ENCODE peak calls at places on chromosomes 11 and 22, in nine cellular contexts. G is GM23248, M is heart left ventricle, T is H7, U is SJSA1, F is tibial nerve, S is right atrium auricular region, Z is Caco-2, B is heart right ventricle. C is an unnamed sample.

GRCh38 chr22:48084749-48085090 is 1322.3 kb downstream of the TBC1D22A start:
- DNase-seq in G (no peak), M (no peak), T (no peak), U (no peak), F (no peak), S (no peak), Z (no peak), B (no peak), C (no peak)

GRCh38 chr11:70948416-70948815 is 304.0 kb downstream of the SHANK2 start:
- DNase-seq in G (no peak), M (no peak), T (no peak), U (no peak), F (no peak), S (no peak), Z (no peak), B (no peak), C (no peak)

GRCh38 chr11:111730871-111731591 is 35.2 kb downstream of the PPP2R1B start:
- DNase-seq in G (peak; percentile 51), M (no peak), T (no peak), U (no peak), F (no peak), S (no peak), Z (no peak), B (peak; percentile 59), C (peak; percentile 65)

GRCh38 chr11:12318791-12319733 is 58.3 kb upstream of the PARVA start:
- DNase-seq in G (peak; percentile 91), M (no peak), T (peak; percentile 31), U (peak; percentile 49), F (no peak), S (no peak), Z (no peak), B (no peak), C (no peak)

GRCh38 chr11:45182902-45183301 is 36.5 kb downstream of the PRDM11 start:
- DNase-seq in G (peak; percentile 63), M (peak; percentile 33), T (peak; percentile 78), U (peak; percentile 24), F (no peak), S (no peak), Z (peak; percentile 35), B (no peak), C (no peak)

GRCh38 chr11:114232400-114233070 is 63.7 kb upstream of the NNMT start:
- DNase-seq in G (no peak), M (no peak), T (peak; percentile 93), U (no peak), F (no peak), S (no peak), Z (no peak), B (no peak), C (no peak)

GRCh38 chr22:19134874-19135273 is 3.8 kb downstream of the TSSK2 start:
- DNase-seq in G (no peak), M (no peak), T (no peak), U (no peak), F (no peak), S (no peak), Z (no peak), B (no peak), C (no peak)

GRCh38 chr11:811446-812245 is 1.9 kb downstream of the RPLP2 start:
- DNase-seq in G (peak; percentile 57), M (no peak), T (no peak), U (no peak), F (no peak), S (no peak), Z (no peak), B (no peak), C (no peak)

GRCh38 chr11:74683279-74683871 is 47.9 kb downstream of the CHRDL2 start:
- DNase-seq in G (peak; percentile 70), M (no peak), T (peak; percentile 89), U (no peak), F (no peak), S (no peak), Z (no peak), B (peak; percentile 46), C (no peak)

GRCh38 chr11:74685338-74685737 is 45.9 kb downstream of the CHRDL2 start:
- DNase-seq in G (no peak), M (no peak), T (no peak), U (no peak), F (no peak), S (no peak), Z (no peak), B (no peak), C (no peak)

GRCh38 chr11:74682731-74683278 is 48.4 kb downstream of the CHRDL2 start:
- DNase-seq in G (no peak), M (no peak), T (peak; percentile 61), U (no peak), F (no peak), S (peak; percentile 52), Z (no peak), B (no peak), C (no peak)

GRCh38 chr11:74684661-74685060 is 46.6 kb downstream of the CHRDL2 start:
- DNase-seq in G (no peak), M (no peak), T (peak; percentile 10), U (no peak), F (no peak), S (no peak), Z (no peak), B (no peak), C (no peak)

DNA sequence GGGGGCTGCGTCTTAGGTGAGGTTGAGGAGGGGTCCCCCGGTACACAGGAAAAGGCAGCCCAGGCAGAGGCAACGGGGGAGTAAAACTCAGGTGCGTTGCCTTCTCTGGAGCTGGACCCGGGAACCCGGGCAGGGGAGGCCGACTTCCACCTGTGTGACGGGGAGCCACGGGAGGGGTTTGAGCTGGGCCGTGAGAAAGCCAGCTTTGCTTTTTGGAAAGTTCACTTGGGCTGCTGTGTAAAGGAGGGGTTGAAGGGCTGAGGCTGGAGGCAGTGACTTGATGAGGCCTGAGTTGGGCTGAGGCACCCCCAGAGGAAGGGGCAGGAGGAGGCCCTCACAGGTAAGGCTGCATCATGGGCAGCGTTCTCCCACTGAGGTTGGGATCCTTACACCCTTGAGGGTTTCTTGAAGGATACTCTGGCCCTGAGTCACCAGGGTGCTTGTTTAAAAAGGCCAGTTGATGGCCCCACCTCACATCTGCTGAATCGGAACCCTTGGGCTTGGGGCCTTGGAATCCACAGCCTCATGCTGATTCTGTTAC is 47.2 kb downstream of the CHRDL2 start:
- DNase-seq in G (peak; percentile 58), M (no peak), T (peak; percentile 66), U (no peak), F (no peak), S (no peak), Z (no peak), B (no peak), C (no peak)
- H3K4me3 ChIP-seq in G (peak overlapping the region; percentile 67), M (peak overlapping the region; percentile 26), T (no peak overlapping the region), U (no peak overlapping the region), F (no peak overlapping the region), S (no peak overlapping the region), Z (no peak overlapping the region), B (peak overlapping the region; percentile 44), C (no peak overlapping the region)

DNA sequence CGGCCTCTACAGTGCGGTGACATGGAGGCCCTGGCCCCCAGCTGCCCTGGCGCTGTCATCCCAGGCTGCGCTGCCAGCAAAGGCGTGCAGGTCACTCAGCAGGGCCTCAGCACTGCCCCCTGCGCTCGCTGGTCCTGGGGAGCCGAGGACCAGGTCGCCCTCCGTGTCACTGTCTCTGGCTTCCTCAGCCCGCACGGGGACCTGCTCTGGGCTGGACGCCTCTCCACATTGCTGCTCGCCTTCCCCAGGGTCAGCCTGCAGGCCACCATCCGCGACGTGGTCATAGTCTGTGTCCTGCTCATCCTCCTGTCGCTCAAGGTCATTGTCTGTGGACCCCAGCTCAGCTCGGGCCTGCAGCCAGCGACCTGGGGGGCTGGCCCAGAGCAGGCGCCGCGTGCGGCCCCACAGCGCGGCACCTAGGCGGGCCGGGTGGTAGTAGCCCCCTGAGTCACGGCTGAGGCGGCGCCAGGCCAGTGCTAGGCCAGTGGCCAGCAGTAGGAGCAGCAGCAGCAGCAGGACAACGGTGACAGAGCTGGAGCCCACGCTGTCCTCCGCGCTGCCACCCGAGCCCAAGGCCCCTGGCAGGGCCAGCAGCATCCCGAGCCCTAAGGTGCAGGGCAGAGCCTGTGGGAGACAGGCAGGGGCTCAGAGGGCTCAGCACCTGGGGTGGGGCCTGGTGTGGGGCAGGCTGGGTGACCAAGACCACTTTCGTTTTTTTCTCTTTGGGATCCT is 1.6 kb downstream of the PTPRCAP start:
- DNase-seq in G (no peak), M (no peak), T (no peak), U (no peak), F (no peak), S (no peak), Z (no peak), B (no peak), C (no peak)
- H3K4me3 ChIP-seq in G (no peak overlapping the region), M (no peak overlapping the region), T (no peak overlapping the region), U (no peak overlapping the region), F (no peak overlapping the region), S (no peak overlapping the region), Z (no peak overlapping the region), B (no peak overlapping the region), C (no peak overlapping the region)

GRCh38 chr22:46081036-46081830 is 69.1 kb upstream of the PPARA start:
- DNase-seq in G (peak; percentile 75), M (no peak), T (no peak), U (peak; percentile 77), F (no peak), S (no peak), Z (no peak), B (peak; percentile 25), C (no peak)

GRCh38 chr22:46079093-46079860 is 71.0 kb upstream of the PPARA start:
- DNase-seq in G (peak; percentile 56), M (no peak), T (no peak), U (peak; percentile 76), F (no peak), S (no peak), Z (no peak), B (peak; percentile 22), C (no peak)

GRCh38 chr22:46078241-46079092 is 71.9 kb upstream of the PPARA start:
- DNase-seq in G (peak; percentile 95), M (peak; percentile 85), T (peak; percentile 76), U (peak; percentile 95), F (no peak), S (peak; percentile 83), Z (no peak), B (peak; percentile 65), C (peak; percentile 85)

GRCh38 chr22:46081831-46082210 is 68.5 kb upstream of the PPARA start:
- DNase-seq in G (peak; percentile 65), M (no peak), T (no peak), U (no peak), F (no peak), S (no peak), Z (no peak), B (peak; percentile 24), C (no peak)

GRCh38 chr22:46079861-46080821 is 70.2 kb upstream of the PPARA start:
- DNase-seq in G (peak; percentile 96), M (peak; percentile 80), T (no peak), U (peak; percentile 100), F (peak; percentile 78), S (peak; percentile 89), Z (no peak), B (peak; percentile 74), C (no peak)
- H3K4me3 ChIP-seq in G (peak overlapping the region; percentile 97), M (peak overlapping the region; percentile 42), T (no peak overlapping the region), U (peak overlapping the region; percentile 88), F (peak overlapping the region; percentile 73), S (peak overlapping the region; percentile 59), Z (no peak overlapping the region), B (peak overlapping the region; percentile 69), C (peak overlapping the region; percentile 95)

GRCh38 chr11:18204771-18205170 is 31.8 kb downstream of the SAA4 start:
- DNase-seq in G (no peak), M (no peak), T (no peak), U (no peak), F (no peak), S (no peak), Z (no peak), B (no peak), C (no peak)

GRCh38 chr11:18203723-18204122 is 31.1 kb downstream of the MRGPRX4 start:
- DNase-seq in G (peak; percentile 38), M (no peak), T (peak; percentile 84), U (no peak), F (no peak), S (no peak), Z (peak; percentile 42), B (no peak), C (no peak)

GRCh38 chr11:18204220-18204619 is 31.6 kb downstream of the MRGPRX4 start:
- DNase-seq in G (no peak), M (no peak), T (no peak), U (no peak), F (no peak), S (no peak), Z (no peak), B (no peak), C (no peak)

DNA sequence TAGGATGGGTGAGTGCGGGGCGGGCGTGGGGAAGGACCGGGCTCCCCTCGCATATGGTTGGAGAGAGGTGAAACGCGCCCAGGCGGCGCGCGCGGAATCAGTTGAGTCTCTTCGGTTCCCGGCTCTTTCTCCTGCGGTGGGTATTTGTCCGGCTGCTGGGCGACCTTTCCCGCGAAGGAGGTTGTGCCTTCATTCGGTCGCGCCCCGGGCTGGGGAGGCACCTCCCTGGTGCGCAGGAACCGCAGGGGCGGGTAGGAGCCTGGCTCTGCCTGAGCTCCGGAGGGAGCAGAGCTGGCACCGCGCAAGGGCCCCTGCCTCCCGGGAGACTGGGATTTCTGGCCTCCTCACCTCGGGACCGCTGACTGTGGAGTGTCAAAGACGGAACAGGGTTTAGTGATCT is 27.5 kb downstream of the SAA4 start:
- DNase-seq in G (no peak), M (no peak), T (peak; percentile 22), U (no peak), F (no peak), S (no peak), Z (no peak), B (no peak), C (no peak)
- H3K4me3 ChIP-seq in G (no peak overlapping the region), M (no peak overlapping the region), T (no peak overlapping the region), U (no peak overlapping the region), F (no peak overlapping the region), S (no peak overlapping the region), Z (no peak overlapping the region), B (no peak overlapping the region), C (no peak overlapping the region)

C was measured in LNCaP clone FGC.